ENCODE peak calls at places on chromosomes 4 and X, in nine cellular contexts. V is OCI-LY7, O is nephron progenitor cell, W is astrocyte of the spinal cord, T is uterus, L is glutamatergic neuron, X is fibroblast of lung, Z is neural crest cell, J is adrenal gland. G is an unnamed sample.

GRCh38 chrX:49278081-49278480 is 8.5 kb downstream of the PPP1R3F start:
- DNase-seq in V (no peak), O (no peak), W (no peak), T (no peak), L (no peak), X (no peak), Z (no peak), J (no peak), G (no peak)

GRCh38 chrX:104316739-104317138 is 62.0 kb upstream of the ESX1 start:
- DNase-seq in V (no peak), O (no peak), W (no peak), T (no peak), L (no peak), X (no peak), Z (no peak), J (no peak), G (no peak)

GRCh38 chrX:31837445-31837844 is 765.6 kb upstream of the FTHL17 start:
- DNase-seq in V (no peak), O (no peak), W (no peak), T (no peak), L (peak), X (no peak), Z (no peak), J (no peak), G (no peak)

GRCh38 chr4:17494258-17494657 is 17.6 kb downstream of the QDPR start:
- DNase-seq in V (no peak), O (no peak), W (peak), T (peak), L (no peak), X (peak), Z (no peak), J (no peak), G (no peak)

GRCh38 chr4:141668200-141668599 is 31.8 kb downstream of the IL15 start:
- DNase-seq in V (no peak), O (no peak), W (no peak), T (no peak), L (no peak), X (peak), Z (no peak), J (no peak), G (no peak)

GRCh38 chr4:147828361-147828760 is 96.5 kb downstream of the ARHGAP10 start:
- DNase-seq in V (no peak), O (no peak), W (no peak), T (no peak), L (no peak), X (peak), Z (no peak), J (no peak), G (no peak)

GRCh38 chr4:101678180-101678579 is 112.3 kb upstream of the BANK1 start:
- DNase-seq in V (no peak), O (no peak), W (no peak), T (no peak), L (no peak), X (peak), Z (no peak), J (no peak), G (no peak)

GRCh38 chr4:129429566-129430339 is 333.8 kb downstream of the C4orf33 start:
- DNase-seq in V (no peak), O (no peak), W (peak), T (no peak), L (no peak), X (peak), Z (no peak), J (no peak), G (no peak)

GRCh38 chrX:132732236-132732635 is 226.2 kb downstream of the HS6ST2 start:
- DNase-seq in V (no peak), O (no peak), W (no peak), T (no peak), L (no peak), X (no peak), Z (no peak), J (no peak), G (no peak)

GRCh38 chr4:152729466-152729865 is 49.7 kb upstream of the TMEM154 start:
- DNase-seq in V (no peak), O (no peak), W (no peak), T (no peak), L (no peak), X (peak), Z (no peak), J (no peak), G (no peak)

DNA sequence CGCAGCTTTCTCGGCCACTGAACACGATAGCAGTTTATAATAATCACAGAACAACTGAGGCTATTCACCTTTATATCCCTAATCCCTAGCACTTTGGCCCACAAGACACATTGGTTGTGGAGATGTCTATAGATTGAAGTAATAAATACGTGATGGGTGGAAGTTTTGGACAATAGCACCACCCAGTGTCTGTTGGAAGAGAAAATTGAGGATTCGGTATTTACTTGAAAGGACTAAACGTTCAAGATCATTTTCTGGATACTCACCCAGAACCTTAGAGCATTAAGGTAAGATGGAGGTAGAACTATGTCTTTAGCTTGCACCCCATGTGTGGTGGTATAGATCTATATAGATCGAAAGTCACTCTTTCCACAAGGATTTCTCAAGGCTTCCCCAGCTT is 792 bp upstream of the TMSB15A start:
- DNase-seq in V (no peak), O (no peak), W (peak), T (no peak), L (no peak), X (peak), Z (no peak), J (no peak), G (no peak)
- TF ChIP-seq CTCF in V (peak), O (no peak), W (no peak), T (peak), L (no peak), X (peak), Z (peak), J (no peak), G (no peak)

DNA sequence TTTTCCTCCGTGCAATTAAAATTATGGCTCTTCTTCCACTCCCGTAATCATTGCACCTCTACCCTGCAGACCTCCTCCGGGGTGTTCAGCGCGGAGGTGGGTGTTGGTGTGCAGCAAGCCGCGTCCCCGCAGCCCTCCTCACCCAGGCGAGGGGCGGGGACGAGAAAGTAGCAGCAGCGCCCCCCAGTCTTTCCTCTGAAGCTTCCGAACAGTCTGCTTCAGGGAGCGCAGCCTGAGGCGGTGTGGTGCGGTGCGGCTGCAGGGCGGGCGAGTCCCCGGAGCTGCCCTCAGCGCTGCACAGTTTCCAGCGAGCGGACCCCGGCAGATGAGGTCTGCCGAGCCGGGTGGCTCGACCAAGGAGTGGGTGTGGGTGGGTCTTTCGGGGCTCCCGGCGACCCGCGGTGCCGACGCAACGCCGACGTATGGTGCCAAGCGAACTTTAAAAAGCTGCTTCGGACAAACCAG is at the start of gene FRAS1:
- DNase-seq in V (peak), O (peak), W (peak), T (peak), L (peak), X (peak), Z (peak), J (peak), G (peak)
- TF ChIP-seq CTCF in V (peak), O (no peak), W (peak), T (no peak), L (no peak), X (no peak), Z (peak), J (no peak), G (no peak)

DNA sequence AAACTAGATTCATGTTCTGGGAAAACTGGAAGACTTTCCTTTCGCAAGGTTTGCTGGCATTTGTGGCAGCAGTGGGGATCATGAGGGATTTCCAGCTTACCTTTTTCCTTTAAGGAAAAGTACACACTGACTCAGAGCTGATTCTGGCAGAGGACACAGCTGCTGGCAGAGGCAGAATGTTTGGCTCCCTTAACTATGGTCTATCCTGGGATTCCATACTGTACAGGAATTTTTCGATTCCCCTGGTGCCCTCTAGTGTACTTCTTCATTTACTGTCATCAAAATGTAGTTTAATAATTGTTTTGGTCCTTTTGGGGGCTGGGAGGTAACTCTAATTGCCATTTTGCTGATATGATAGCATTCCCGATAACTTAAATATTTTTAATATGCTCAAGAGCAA is 152.7 kb downstream of the GABRG1 start:
- DNase-seq in V (no peak), O (no peak), W (no peak), T (no peak), L (no peak), X (no peak), Z (no peak), J (no peak), G (no peak)
- TF ChIP-seq CTCF in V (no peak), O (no peak), W (no peak), T (no peak), L (no peak), X (no peak), Z (no peak), J (no peak), G (no peak)

GRCh38 chr4:55445921-55446577 is 50.3 kb downstream of the TMEM165 start:
- DNase-seq in V (no peak), O (no peak), W (peak), T (no peak), L (no peak), X (peak), Z (no peak), J (no peak), G (no peak)
- TF ChIP-seq CTCF in V (peak), O (no peak), W (no peak), T (no peak), L (no peak), X (no peak), Z (no peak), J (no peak), G (no peak)

DNA sequence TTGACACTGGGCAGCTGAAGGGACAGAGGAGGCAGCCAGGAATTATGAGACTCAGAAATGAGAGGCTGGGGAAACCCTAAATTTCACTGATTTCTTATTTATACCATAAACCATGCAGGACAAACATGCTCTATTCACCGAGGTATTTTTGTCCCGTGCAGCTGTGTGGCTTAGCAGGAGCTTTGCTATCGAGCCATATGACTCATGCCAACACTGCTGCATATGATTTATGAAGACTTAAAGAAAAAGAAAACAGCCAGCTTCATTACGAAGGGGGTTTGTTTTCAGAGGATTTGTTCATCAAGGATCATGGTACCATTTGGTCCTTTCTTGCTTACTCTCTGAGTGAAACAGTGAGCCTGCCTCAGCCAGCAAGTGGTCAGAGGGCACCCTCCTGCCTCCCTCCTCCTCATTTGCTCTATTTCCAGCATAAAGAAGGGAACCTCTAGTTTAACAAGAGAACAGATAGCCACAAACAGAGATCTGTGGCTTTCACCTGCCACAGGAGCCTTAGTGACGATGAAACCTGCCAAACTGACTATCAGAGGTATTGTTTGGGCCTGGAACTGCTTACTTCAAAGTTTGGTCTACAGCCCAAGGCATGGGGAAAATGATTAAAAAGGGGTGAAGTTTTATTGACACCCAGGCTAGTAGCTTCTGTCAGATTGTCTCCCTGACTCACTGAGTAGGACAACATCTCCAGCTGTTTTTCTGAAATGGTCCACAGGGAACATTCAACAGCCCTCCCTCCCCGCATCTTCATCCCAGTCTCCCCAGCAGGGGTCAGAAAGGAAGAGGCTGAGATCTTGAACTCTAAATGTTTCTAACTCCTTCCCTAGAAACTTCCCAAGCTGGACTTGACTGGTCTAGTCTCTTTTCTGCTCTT is 80.1 kb upstream of the MAML3 start:
- DNase-seq in V (no peak), O (no peak), W (peak), T (peak), L (no peak), X (peak), Z (no peak), J (peak), G (no peak)
- TF ChIP-seq CTCF in V (no peak), O (no peak), W (peak), T (no peak), L (no peak), X (no peak), Z (no peak), J (no peak), G (no peak)

GRCh38 chrX:46381630-46382029 is 163.6 kb downstream of the ZNF674 start:
- DNase-seq in V (peak), O (peak), W (no peak), T (no peak), L (peak), X (peak), Z (peak), J (no peak), G (peak)
- TF ChIP-seq CTCF in V (peak), O (peak), W (peak), T (no peak), L (peak), X (peak), Z (peak), J (peak), G (peak)

GRCh38 chr4:185744127-185744865 is 67.7 kb downstream of the SORBS2 start:
- DNase-seq in V (no peak), O (no peak), W (no peak), T (no peak), L (no peak), X (no peak), Z (no peak), J (no peak), G (no peak)
- TF ChIP-seq CTCF in V (no peak), O (no peak), W (no peak), T (no peak), L (no peak), X (no peak), Z (no peak), J (no peak), G (no peak)

GRCh38 chr4:86432552-86433134 is 72.8 kb upstream of the MAPK10 start:
- DNase-seq in V (no peak), O (no peak), W (no peak), T (no peak), L (no peak), X (no peak), Z (no peak), J (no peak), G (no peak)
- TF ChIP-seq CTCF in V (no peak), O (no peak), W (no peak), T (no peak), L (no peak), X (no peak), Z (no peak), J (no peak), G (no peak)

GRCh38 chr4:56657128-56657527 is 24.0 kb downstream of the HOPX start:
- DNase-seq in V (no peak), O (no peak), W (no peak), T (no peak), L (no peak), X (no peak), Z (no peak), J (no peak), G (no peak)
- TF ChIP-seq CTCF in V (no peak), O (no peak), W (no peak), T (no peak), L (no peak), X (no peak), Z (no peak), J (no peak), G (no peak)